ENCODE peak calls at places on chromosome 7, in seven cellular contexts. One of them, this sample, is unnamed.

GRCh38 chr7:34823650-34824258 is 165.7 kb downstream of the NPSR1 start:
- DNase-seq in fibroblast of lung: peak
- DNase-seq in HCT116: peak
- DNase-seq in astrocyte of the cerebellum: no peak
- DNase-seq in adrenal gland: peak
- DNase-seq in WERI-Rb-1: peak
- DNase-seq in IMR-90: peak
- DNase-seq in this sample: no peak

GRCh38 chr7:106568680-106569499 is 92.1 kb downstream of the CCDC71L start:
- DNase-seq in fibroblast of lung: peak
- DNase-seq in HCT116: peak
- DNase-seq in astrocyte of the cerebellum: no peak
- DNase-seq in adrenal gland: no peak
- DNase-seq in WERI-Rb-1: peak
- DNase-seq in IMR-90: peak
- DNase-seq in this sample: peak

GRCh38 chr7:79451580-79451979 is 1.9 kb downstream of the MAGI2 start:
- DNase-seq in fibroblast of lung: no peak
- DNase-seq in HCT116: no peak
- DNase-seq in astrocyte of the cerebellum: no peak
- DNase-seq in adrenal gland: no peak
- DNase-seq in WERI-Rb-1: no peak
- DNase-seq in IMR-90: peak
- DNase-seq in this sample: no peak

GRCh38 chr7:79786187-79786586 is 332.7 kb upstream of the MAGI2 start:
- DNase-seq in fibroblast of lung: no peak
- DNase-seq in HCT116: no peak
- DNase-seq in astrocyte of the cerebellum: no peak
- DNase-seq in adrenal gland: no peak
- DNase-seq in WERI-Rb-1: no peak
- DNase-seq in IMR-90: peak
- DNase-seq in this sample: no peak

GRCh38 chr7:127751723-127752448 is 99.9 kb downstream of the SND1 start:
- DNase-seq in fibroblast of lung: peak
- DNase-seq in HCT116: no peak
- DNase-seq in astrocyte of the cerebellum: no peak
- DNase-seq in adrenal gland: no peak
- DNase-seq in WERI-Rb-1: no peak
- DNase-seq in IMR-90: peak
- DNase-seq in this sample: no peak

GRCh38 chr7:69002416-69002815 is 595.9 kb upstream of the AUTS2 start:
- DNase-seq in fibroblast of lung: peak
- DNase-seq in HCT116: no peak
- DNase-seq in astrocyte of the cerebellum: peak
- DNase-seq in adrenal gland: no peak
- DNase-seq in WERI-Rb-1: no peak
- DNase-seq in IMR-90: peak
- DNase-seq in this sample: no peak

GRCh38 chr7:128145191-128145590 is 95.9 kb upstream of the LEP start:
- DNase-seq in fibroblast of lung: no peak
- DNase-seq in HCT116: no peak
- DNase-seq in astrocyte of the cerebellum: no peak
- DNase-seq in adrenal gland: no peak
- DNase-seq in WERI-Rb-1: no peak
- DNase-seq in IMR-90: no peak
- DNase-seq in this sample: no peak

GRCh38 chr7:147586526-147586925 is 1004.0 kb upstream of the C7orf33 start:
- DNase-seq in fibroblast of lung: no peak
- DNase-seq in HCT116: no peak
- DNase-seq in astrocyte of the cerebellum: no peak
- DNase-seq in adrenal gland: no peak
- DNase-seq in WERI-Rb-1: no peak
- DNase-seq in IMR-90: no peak
- DNase-seq in this sample: no peak

GRCh38 chr7:99196536-99197288 is 11.2 kb downstream of the KPNA7 start:
- DNase-seq in fibroblast of lung: peak
- DNase-seq in HCT116: no peak
- DNase-seq in astrocyte of the cerebellum: no peak
- DNase-seq in adrenal gland: no peak
- DNase-seq in WERI-Rb-1: no peak
- DNase-seq in IMR-90: peak
- DNase-seq in this sample: no peak

GRCh38 chr7:23893942-23894890 is 184.2 kb downstream of the STK31 start:
- DNase-seq in fibroblast of lung: peak
- DNase-seq in HCT116: no peak
- DNase-seq in astrocyte of the cerebellum: no peak
- DNase-seq in adrenal gland: no peak
- DNase-seq in WERI-Rb-1: no peak
- DNase-seq in IMR-90: no peak
- DNase-seq in this sample: no peak

GRCh38 chr7:120456699-120457098 is 183.7 kb downstream of the KCND2 start:
- DNase-seq in fibroblast of lung: no peak
- DNase-seq in HCT116: no peak
- DNase-seq in astrocyte of the cerebellum: no peak
- DNase-seq in adrenal gland: no peak
- DNase-seq in WERI-Rb-1: no peak
- DNase-seq in IMR-90: no peak
- DNase-seq in this sample: no peak

GRCh38 chr7:94022550-94022949 is 18.4 kb upstream of the BET1 start:
- DNase-seq in fibroblast of lung: no peak
- DNase-seq in HCT116: no peak
- DNase-seq in astrocyte of the cerebellum: no peak
- DNase-seq in adrenal gland: no peak
- DNase-seq in WERI-Rb-1: no peak
- DNase-seq in IMR-90: peak
- DNase-seq in this sample: no peak
- TF ChIP-seq CTCF in fibroblast of lung: no peak
- TF ChIP-seq CTCF in HCT116: no peak
- TF ChIP-seq CTCF in astrocyte of the cerebellum: no peak
- TF ChIP-seq CTCF in adrenal gland: no peak
- TF ChIP-seq CTCF in WERI-Rb-1: no peak
- TF ChIP-seq CTCF in IMR-90: no peak
- TF ChIP-seq CTCF in this sample: no peak

GRCh38 chr7:148967032-148967372 is 61.3 kb downstream of the PDIA4 start:
- DNase-seq in fibroblast of lung: no peak
- DNase-seq in HCT116: no peak
- DNase-seq in astrocyte of the cerebellum: no peak
- DNase-seq in adrenal gland: no peak
- DNase-seq in WERI-Rb-1: no peak
- DNase-seq in IMR-90: no peak
- DNase-seq in this sample: no peak
- H3K4me3 ChIP-seq in fibroblast of lung: peak
- H3K4me3 ChIP-seq in HCT116: peak
- H3K4me3 ChIP-seq in astrocyte of the cerebellum: peak
- H3K4me3 ChIP-seq in adrenal gland: no peak
- H3K4me3 ChIP-seq in WERI-Rb-1: peak
- H3K4me3 ChIP-seq in IMR-90: no peak
- H3K4me3 ChIP-seq in this sample: peak

GRCh38 chr7:151623766-151624165 is 104.1 kb upstream of the RHEB start:
- DNase-seq in fibroblast of lung: peak
- DNase-seq in HCT116: no peak
- DNase-seq in astrocyte of the cerebellum: no peak
- DNase-seq in adrenal gland: no peak
- DNase-seq in WERI-Rb-1: no peak
- DNase-seq in IMR-90: peak
- DNase-seq in this sample: no peak

GRCh38 chr7:151628846-151629604 is 109.3 kb upstream of the RHEB start:
- DNase-seq in fibroblast of lung: no peak
- DNase-seq in HCT116: no peak
- DNase-seq in astrocyte of the cerebellum: no peak
- DNase-seq in adrenal gland: no peak
- DNase-seq in WERI-Rb-1: no peak
- DNase-seq in IMR-90: no peak
- DNase-seq in this sample: no peak

GRCh38 chr7:151629873-151630272 is 110.2 kb upstream of the RHEB start:
- DNase-seq in fibroblast of lung: no peak
- DNase-seq in HCT116: no peak
- DNase-seq in astrocyte of the cerebellum: no peak
- DNase-seq in adrenal gland: no peak
- DNase-seq in WERI-Rb-1: no peak
- DNase-seq in IMR-90: no peak
- DNase-seq in this sample: no peak

GRCh38 chr7:151624246-151624928 is 104.7 kb upstream of the RHEB start:
- DNase-seq in fibroblast of lung: no peak
- DNase-seq in HCT116: no peak
- DNase-seq in astrocyte of the cerebellum: no peak
- DNase-seq in adrenal gland: no peak
- DNase-seq in WERI-Rb-1: no peak
- DNase-seq in IMR-90: no peak
- DNase-seq in this sample: no peak

DNA sequence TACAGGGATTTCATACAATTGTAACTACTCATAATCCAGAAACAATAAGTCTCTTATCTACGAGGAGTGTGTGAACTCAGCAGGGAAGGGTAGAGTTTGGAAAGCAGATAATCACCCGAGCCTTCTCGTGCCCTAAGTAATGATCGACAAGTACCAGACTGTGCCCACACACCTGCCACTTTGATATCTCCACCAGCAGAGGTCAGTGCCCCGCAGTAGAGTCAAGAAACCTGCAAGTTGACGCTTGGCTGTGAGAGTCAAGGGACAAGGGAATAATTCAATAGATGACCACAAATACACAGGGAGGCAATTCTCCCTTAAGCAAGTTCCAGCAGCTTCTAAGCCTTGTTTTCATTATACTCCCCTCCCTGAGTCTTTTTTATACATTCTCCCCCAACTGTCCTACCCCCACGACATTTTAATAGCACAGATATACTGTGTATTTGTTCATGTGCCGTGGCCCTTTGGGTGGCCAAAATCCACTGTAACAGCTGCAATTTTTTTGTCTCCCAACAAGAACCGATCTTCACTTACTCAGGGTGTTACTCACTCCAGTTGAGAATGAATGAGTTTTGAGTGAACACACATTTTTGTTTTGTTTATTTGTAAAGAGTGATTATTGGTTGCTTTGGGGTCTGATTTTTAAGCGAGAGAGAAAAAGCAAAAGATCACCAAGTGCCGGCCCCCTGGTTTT is 106.9 kb upstream of the RHEB start:
- DNase-seq in fibroblast of lung: peak
- DNase-seq in HCT116: no peak
- DNase-seq in astrocyte of the cerebellum: no peak
- DNase-seq in adrenal gland: no peak
- DNase-seq in WERI-Rb-1: peak
- DNase-seq in IMR-90: no peak
- DNase-seq in this sample: peak
- TF ChIP-seq CTCF in fibroblast of lung: peak
- TF ChIP-seq CTCF in HCT116: peak
- TF ChIP-seq CTCF in astrocyte of the cerebellum: peak
- TF ChIP-seq CTCF in adrenal gland: no peak
- TF ChIP-seq CTCF in WERI-Rb-1: peak
- TF ChIP-seq CTCF in IMR-90: peak
- TF ChIP-seq CTCF in this sample: peak

GRCh38 chr7:26372738-26373137 is 81.1 kb downstream of the SNX10 start:
- DNase-seq in fibroblast of lung: no peak
- DNase-seq in HCT116: no peak
- DNase-seq in astrocyte of the cerebellum: no peak
- DNase-seq in adrenal gland: no peak
- DNase-seq in WERI-Rb-1: no peak
- DNase-seq in IMR-90: no peak
- DNase-seq in this sample: no peak

GRCh38 chr7:26376208-26376917 is 84.7 kb downstream of the SNX10 start:
- DNase-seq in fibroblast of lung: no peak
- DNase-seq in HCT116: no peak
- DNase-seq in astrocyte of the cerebellum: no peak
- DNase-seq in adrenal gland: peak
- DNase-seq in WERI-Rb-1: peak
- DNase-seq in IMR-90: no peak
- DNase-seq in this sample: no peak

GRCh38 chr7:26372211-26372610 is 80.5 kb downstream of the SNX10 start:
- DNase-seq in fibroblast of lung: no peak
- DNase-seq in HCT116: no peak
- DNase-seq in astrocyte of the cerebellum: no peak
- DNase-seq in adrenal gland: no peak
- DNase-seq in WERI-Rb-1: no peak
- DNase-seq in IMR-90: no peak
- DNase-seq in this sample: no peak

GRCh38 chr7:26375604-26376207 is 84.0 kb downstream of the SNX10 start:
- DNase-seq in fibroblast of lung: no peak
- DNase-seq in HCT116: no peak
- DNase-seq in astrocyte of the cerebellum: no peak
- DNase-seq in adrenal gland: no peak
- DNase-seq in WERI-Rb-1: no peak
- DNase-seq in IMR-90: no peak
- DNase-seq in this sample: no peak

DNA sequence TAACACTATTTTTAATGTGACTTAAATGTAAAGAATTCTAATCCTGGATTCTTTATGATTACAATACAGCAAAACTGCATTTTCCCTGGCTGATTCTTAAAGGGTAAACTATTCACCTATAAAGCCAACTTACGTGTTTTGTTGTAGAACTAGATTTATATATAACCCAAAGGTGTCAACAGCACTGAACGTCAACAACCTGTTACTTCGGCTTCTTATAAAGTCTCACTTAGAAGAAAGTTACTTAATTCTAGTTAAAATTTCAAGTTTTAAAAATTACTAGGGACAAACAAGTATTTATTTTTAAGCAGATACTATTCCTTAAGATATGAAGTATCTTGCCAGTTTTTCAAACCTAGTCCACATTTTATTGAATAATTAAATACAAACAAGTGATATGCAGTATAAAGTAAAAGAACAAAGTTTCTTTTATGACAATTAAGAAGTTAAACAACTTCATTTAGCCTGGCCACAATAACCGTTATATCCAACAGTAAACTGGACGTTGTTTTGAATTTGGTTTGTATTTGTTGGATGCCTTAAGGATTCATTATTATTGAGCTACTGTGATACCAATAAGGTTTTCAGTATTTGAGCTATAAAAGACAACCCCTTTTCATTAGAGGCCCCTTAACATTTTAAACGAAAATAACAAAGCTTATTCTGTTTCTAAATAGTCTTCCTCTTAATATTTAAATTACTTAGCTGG is 83.2 kb downstream of the SNX10 start:
- DNase-seq in fibroblast of lung: no peak
- DNase-seq in HCT116: no peak
- DNase-seq in astrocyte of the cerebellum: no peak
- DNase-seq in adrenal gland: no peak
- DNase-seq in WERI-Rb-1: no peak
- DNase-seq in IMR-90: no peak
- DNase-seq in this sample: no peak
- H3K4me3 ChIP-seq in fibroblast of lung: no peak
- H3K4me3 ChIP-seq in HCT116: no peak
- H3K4me3 ChIP-seq in astrocyte of the cerebellum: no peak
- H3K4me3 ChIP-seq in adrenal gland: no peak
- H3K4me3 ChIP-seq in WERI-Rb-1: peak
- H3K4me3 ChIP-seq in IMR-90: no peak
- H3K4me3 ChIP-seq in this sample: no peak

GRCh38 chr7:81725003-81725402 is 44.8 kb downstream of the HGF start:
- DNase-seq in fibroblast of lung: peak
- DNase-seq in HCT116: no peak
- DNase-seq in astrocyte of the cerebellum: no peak
- DNase-seq in adrenal gland: no peak
- DNase-seq in WERI-Rb-1: no peak
- DNase-seq in IMR-90: peak
- DNase-seq in this sample: no peak
- TF ChIP-seq CTCF in fibroblast of lung: no peak
- TF ChIP-seq CTCF in HCT116: no peak
- TF ChIP-seq CTCF in astrocyte of the cerebellum: no peak
- TF ChIP-seq CTCF in adrenal gland: no peak
- TF ChIP-seq CTCF in WERI-Rb-1: no peak
- TF ChIP-seq CTCF in IMR-90: no peak
- TF ChIP-seq CTCF in this sample: no peak

GRCh38 chr7:77461246-77461645 is 45.1 kb upstream of the GSAP start:
- DNase-seq in fibroblast of lung: no peak
- DNase-seq in HCT116: no peak
- DNase-seq in astrocyte of the cerebellum: no peak
- DNase-seq in adrenal gland: no peak
- DNase-seq in WERI-Rb-1: no peak
- DNase-seq in IMR-90: no peak
- DNase-seq in this sample: no peak
- H3K4me3 ChIP-seq in fibroblast of lung: no peak
- H3K4me3 ChIP-seq in HCT116: no peak
- H3K4me3 ChIP-seq in astrocyte of the cerebellum: no peak
- H3K4me3 ChIP-seq in adrenal gland: no peak
- H3K4me3 ChIP-seq in WERI-Rb-1: no peak
- H3K4me3 ChIP-seq in IMR-90: no peak
- H3K4me3 ChIP-seq in this sample: no peak

This sample was measured in breast epithelium.